ENCODE peak calls at places on chromosomes 12 and 14, in eight cellular contexts. Z is retinal pigment epithelial cell, T is uterus, X is MCF 10A, I is coronary artery, Q is BJ, A is foreskin fibroblast, J is kidney epithelial cell. O is an unnamed sample.

GRCh38 chr12:58412466-58412865 is 471.1 kb downstream of the ATP23 start:
- DNase-seq in I (no peak), Z (no peak), Q (no peak), A (no peak), T (no peak), J (no peak), X (no peak), O (no peak)

GRCh38 chr14:94906991-94907587 is 137.2 kb upstream of the GSC start:
- DNase-seq in X (no peak), J (no peak), T (no peak), Q (no peak), A (no peak), I (peak), Z (no peak), O (no peak)

GRCh38 chr12:90915353-90915752 is 39.6 kb downstream of the CCER1 start:
- DNase-seq in A (no peak), Q (no peak), J (no peak), I (no peak), X (no peak), Z (no peak), T (no peak), O (no peak)

GRCh38 chr14:77570706-77571293 is 45.6 kb downstream of the SPTLC2 start:
- DNase-seq in X (no peak), A (no peak), Q (no peak), Z (no peak), I (no peak), J (no peak), T (no peak), O (no peak)

GRCh38 chr14:88553886-88554457 is 835 bp downstream of the PTPN21 start:
- DNase-seq in T (no peak), Z (no peak), X (peak), J (no peak), Q (no peak), I (no peak), A (no peak), O (no peak)

GRCh38 chr12:104328790-104329189 is 25.3 kb downstream of the EID3 start:
- DNase-seq in Z (no peak), I (no peak), A (no peak), J (no peak), X (no peak), Q (no peak), T (no peak), O (no peak)

GRCh38 chr14:68463705-68464104 is 329.2 kb downstream of the ZFP36L1 start:
- DNase-seq in J (no peak), A (no peak), T (no peak), I (no peak), Q (no peak), X (peak), Z (no peak), O (no peak)

GRCh38 chr14:21017528-21018245 is 7.2 kb downstream of the NDRG2 start:
- DNase-seq in T (no peak), Z (no peak), I (peak), Q (no peak), X (no peak), A (no peak), J (no peak), O (no peak)

GRCh38 chr14:85315891-85316290 is 214.1 kb upstream of the FLRT2 start:
- DNase-seq in J (no peak), I (no peak), A (no peak), Q (no peak), T (no peak), X (no peak), Z (no peak), O (no peak)

GRCh38 chr12:19190292-19191031 is 60.9 kb downstream of the PLEKHA5 start:
- DNase-seq in T (no peak), A (peak), Z (peak), X (no peak), I (no peak), J (no peak), Q (no peak), O (no peak)

GRCh38 chr14:99519347-99519881 is 38.2 kb downstream of the CCNK start:
- DNase-seq in A (no peak), Q (no peak), I (no peak), T (peak), Z (no peak), J (no peak), X (no peak), O (no peak)

GRCh38 chr14:25516838-25517237 is 466.9 kb upstream of the STXBP6 start:
- DNase-seq in Q (no peak), A (no peak), Z (no peak), J (no peak), T (no peak), X (no peak), I (no peak), O (no peak)

GRCh38 chr12:12582895-12583303 is 20.2 kb upstream of the DUSP16 start:
- DNase-seq in X (peak), T (no peak), J (peak), I (no peak), A (peak), Q (no peak), Z (peak), O (no peak)

GRCh38 chr12:132439333-132439904 is 50.5 kb upstream of the FBRSL1 start:
- DNase-seq in Z (no peak), J (no peak), A (no peak), T (no peak), Q (no peak), X (no peak), I (no peak), O (peak)

GRCh38 chr12:4250691-4251090 is 22.9 kb upstream of the CCND2 start:
- DNase-seq in Z (no peak), J (no peak), A (no peak), Q (no peak), X (no peak), I (peak), T (no peak), O (no peak)

GRCh38 chr14:74575507-74575906 is 36.5 kb downstream of the LTBP2 start:
- DNase-seq in Q (no peak), Z (no peak), T (no peak), A (no peak), J (no peak), X (no peak), I (no peak), O (no peak)

GRCh38 chr14:41785696-41786095 is 179.0 kb downstream of the LRFN5 start:
- DNase-seq in A (no peak), I (no peak), X (peak), J (no peak), Z (no peak), Q (no peak), T (no peak), O (no peak)

GRCh38 chr12:8081228-8081920 is 700 bp upstream of the NECAP1 start:
- DNase-seq in I (no peak), X (peak), Q (no peak), T (no peak), J (no peak), A (no peak), Z (no peak), O (no peak)

GRCh38 chr14:59276235-59276634 is 87.8 kb downstream of the DAAM1 start:
- DNase-seq in T (no peak), I (no peak), X (no peak), J (no peak), A (no peak), Q (no peak), Z (no peak), O (no peak)

GRCh38 chr14:74702293-74702692 is 10.6 kb downstream of the AREL1 start:
- DNase-seq in X (no peak), T (no peak), J (no peak), Z (no peak), I (no peak), A (no peak), Q (no peak), O (no peak)

GRCh38 chr14:50067723-50068495 is 48.5 kb downstream of the VCPKMT start:
- DNase-seq in Q (no peak), I (no peak), T (no peak), Z (no peak), J (no peak), X (peak), A (peak), O (no peak)

GRCh38 chr14:50954811-50955372 is 10.6 kb upstream of the PYGL start:
- DNase-seq in A (peak), I (no peak), J (no peak), T (no peak), Q (no peak), X (peak), Z (no peak), O (no peak)

GRCh38 chr12:45877069-45877468 is 113.3 kb downstream of the SCAF11 start:
- DNase-seq in Q (no peak), Z (no peak), I (no peak), X (no peak), J (no peak), T (no peak), A (no peak), O (no peak)

GRCh38 chr12:131114331-131114730 is 160.6 kb downstream of the ADGRD1 start:
- DNase-seq in J (no peak), X (no peak), A (no peak), T (no peak), Z (no peak), I (no peak), Q (no peak), O (no peak)

GRCh38 chr14:25226214-25226613 is 176.3 kb upstream of the STXBP6 start:
- DNase-seq in A (no peak), T (no peak), X (no peak), J (no peak), Z (no peak), Q (no peak), I (no peak), O (no peak)

GRCh38 chr14:36976571-36977023 is 195.8 kb downstream of the SLC25A21 start:
- DNase-seq in J (no peak), Z (no peak), A (no peak), I (no peak), X (peak), T (no peak), Q (no peak), O (no peak)

GRCh38 chr12:109737631-109738030 is 24.0 kb downstream of the FAM222A start:
- DNase-seq in A (no peak), Q (no peak), J (peak), I (no peak), Z (no peak), T (no peak), X (no peak), O (no peak)

GRCh38 chr12:53973093-53974042 is at the start of gene HOXC11:
- DNase-seq in A (peak), J (no peak), I (no peak), X (peak), Z (no peak), Q (no peak), T (no peak), O (no peak)

GRCh38 chr12:109702126-109702841 is 11.3 kb upstream of the FAM222A start:
- DNase-seq in I (no peak), X (no peak), T (no peak), Q (no peak), A (no peak), J (no peak), Z (no peak), O (no peak)

GRCh38 chr12:105775351-105775750 is 363.4 kb downstream of the NUAK1 start:
- DNase-seq in Z (no peak), X (no peak), Q (no peak), J (peak), I (no peak), A (no peak), T (no peak), O (no peak)

GRCh38 chr14:77140343-77140936 is 1.2 kb downstream of the ZDHHC22 start:
- DNase-seq in A (no peak), Q (no peak), J (no peak), T (no peak), X (no peak), I (no peak), Z (no peak), O (no peak)

GRCh38 chr14:21894003-21894897 is 220.6 kb upstream of the OR4E1 start:
- DNase-seq in T (no peak), A (no peak), J (no peak), Q (no peak), X (peak), Z (no peak), I (no peak), O (no peak)

GRCh38 chr12:101863971-101864370 is 13.4 kb upstream of the DRAM1 start:
- DNase-seq in I (no peak), Q (no peak), A (no peak), T (no peak), X (no peak), Z (no peak), J (no peak), O (no peak)

GRCh38 chr12:3315201-3315661 is 175.8 kb upstream of the PRMT8 start:
- DNase-seq in I (no peak), T (peak), A (peak), X (peak), J (no peak), Z (no peak), Q (peak), O (no peak)

GRCh38 chr12:131066886-131067490 is 113.3 kb downstream of the ADGRD1 start:
- DNase-seq in A (no peak), T (peak), Z (no peak), Q (no peak), X (no peak), J (no peak), I (peak), O (no peak)

GRCh38 chr12:41051909-41052308 is 136.2 kb upstream of the PDZRN4 start:
- DNase-seq in Q (no peak), A (no peak), Z (no peak), T (no peak), J (no peak), I (no peak), X (no peak), O (no peak)

DNA sequence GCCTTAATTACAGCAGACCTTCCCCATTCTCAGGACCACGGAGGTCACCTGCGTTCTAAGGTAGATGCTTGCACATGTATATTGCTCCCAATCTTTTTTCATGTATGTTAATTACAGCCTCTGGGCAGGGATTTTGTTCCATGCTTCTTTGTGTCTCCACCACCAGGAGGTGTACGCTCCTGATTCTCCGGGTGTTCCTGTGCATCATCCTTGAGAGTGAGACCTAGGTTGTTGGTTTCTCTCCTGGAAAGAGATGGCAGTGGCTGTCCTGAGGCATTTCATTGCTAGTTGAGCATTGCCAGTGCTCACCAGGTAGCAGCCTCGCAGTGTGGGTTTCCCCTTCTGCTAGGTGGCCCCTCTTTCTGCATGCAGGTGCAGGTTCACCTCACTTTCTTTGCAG is 52.8 kb downstream of the KCNK13 start:
- DNase-seq in X (peak), A (no peak), J (no peak), I (no peak), Q (no peak), Z (no peak), T (no peak), O (no peak)
- TF ChIP-seq CTCF in X (no peak), A (no peak), J (no peak), I (no peak), Q (no peak), Z (peak), T (no peak), O (no peak)

GRCh38 chr12:111137968-111138367 is 217.6 kb upstream of the MYL2 start:
- DNase-seq in T (no peak), X (no peak), J (no peak), Z (no peak), Q (no peak), A (no peak), I (no peak), O (no peak)
- TF ChIP-seq CTCF in T (no peak), X (no peak), J (no peak), Z (no peak), Q (no peak), A (no peak), I (no peak), O (no peak)

GRCh38 chr14:101133068-101133467 is 229.5 kb upstream of the RTL1 start:
- DNase-seq in T (no peak), I (no peak), X (no peak), J (no peak), Z (no peak), A (no peak), Q (no peak), O (peak)

GRCh38 chr14:101132588-101132987 is 229.1 kb upstream of the RTL1 start:
- DNase-seq in I (no peak), Z (no peak), Q (no peak), X (no peak), A (no peak), J (no peak), T (no peak), O (no peak)

GRCh38 chr14:101134851-101135486 is 231.4 kb upstream of the RTL1 start:
- DNase-seq in Q (no peak), A (no peak), I (no peak), Z (no peak), J (no peak), T (no peak), X (no peak), O (no peak)

GRCh38 chr14:101135796-101136742 is 232.5 kb upstream of the RTL1 start:
- DNase-seq in Q (no peak), X (no peak), J (no peak), Z (no peak), A (no peak), I (no peak), T (no peak), O (no peak)

DNA sequence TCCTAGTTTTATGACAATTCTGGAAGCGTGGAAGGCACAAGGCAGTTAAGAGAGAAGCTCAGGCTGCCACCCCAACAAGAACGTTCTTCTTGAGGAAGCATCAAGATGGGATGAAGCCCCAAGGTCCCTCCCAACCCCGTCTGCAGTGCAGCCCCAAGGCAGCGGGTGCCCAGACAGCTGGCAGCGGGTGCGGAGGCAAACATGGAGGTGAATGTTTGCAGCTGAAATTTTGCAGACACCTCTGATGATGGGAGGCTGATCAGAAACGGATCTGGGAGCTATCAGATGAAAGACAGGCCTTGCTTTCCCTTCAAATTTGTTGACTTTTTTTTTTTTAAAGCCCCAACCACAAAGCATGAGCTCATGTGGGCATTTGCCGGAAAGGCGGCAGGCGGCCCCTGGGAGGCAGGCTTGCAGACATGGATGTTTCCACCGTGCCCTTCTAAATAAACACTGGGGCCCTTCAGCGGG is 230.7 kb upstream of the RTL1 start:
- DNase-seq in X (no peak), A (no peak), J (no peak), T (no peak), Z (no peak), I (no peak), Q (no peak), O (no peak)
- TF ChIP-seq CTCF in X (no peak), A (no peak), J (no peak), T (no peak), Z (no peak), I (no peak), Q (no peak), O (no peak)

GRCh38 chr12:113818278-113818677 is 147.8 kb downstream of the RBM19 start:
- DNase-seq in T (no peak), A (no peak), J (no peak), Q (no peak), X (no peak), Z (no peak), I (no peak), O (no peak)

GRCh38 chr12:113820842-113821241 is 145.3 kb downstream of the RBM19 start:
- DNase-seq in Q (no peak), T (no peak), I (no peak), X (no peak), A (no peak), J (no peak), Z (no peak), O (no peak)

GRCh38 chr12:113820310-113820709 is 145.8 kb downstream of the RBM19 start:
- DNase-seq in T (no peak), Q (no peak), Z (no peak), I (no peak), A (no peak), X (no peak), J (no peak), O (no peak)

GRCh38 chr12:113819495-113819894 is 146.6 kb downstream of the RBM19 start:
- DNase-seq in I (no peak), Z (peak), A (no peak), Q (no peak), J (no peak), X (no peak), T (no peak), O (no peak)

GRCh38 chr12:113818833-113819232 is 147.3 kb downstream of the RBM19 start:
- DNase-seq in Q (no peak), J (no peak), A (peak), X (no peak), Z (no peak), I (no peak), T (no peak), O (no peak)
- TF ChIP-seq CTCF in Q (peak), J (peak), A (peak), X (no peak), Z (peak), I (no peak), T (no peak), O (no peak)

DNA sequence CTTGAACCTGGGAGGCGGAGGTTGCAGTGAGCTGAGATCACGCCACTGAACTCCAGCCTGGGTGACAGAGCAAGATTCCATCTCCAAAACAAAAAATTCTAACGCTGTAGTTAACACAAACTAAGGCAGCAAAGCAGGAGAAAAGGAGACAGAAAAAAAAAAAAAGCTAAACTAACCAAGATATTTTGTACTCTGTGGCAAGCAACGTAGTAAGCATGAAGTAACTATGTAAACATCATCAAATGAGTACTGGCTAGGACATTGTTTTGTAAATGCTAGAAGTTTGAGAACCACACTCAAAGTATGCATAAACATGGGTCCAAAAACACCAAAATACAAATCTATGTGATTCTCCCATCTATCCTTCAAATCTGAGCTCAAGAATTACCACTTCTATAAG is 44.2 kb downstream of the C2CD5 start:
- DNase-seq in Q (no peak), J (no peak), X (no peak), Z (no peak), I (no peak), A (no peak), T (no peak), O (no peak)
- TF ChIP-seq CTCF in Q (no peak), J (no peak), X (no peak), Z (no peak), I (no peak), A (no peak), T (no peak), O (no peak)

DNA sequence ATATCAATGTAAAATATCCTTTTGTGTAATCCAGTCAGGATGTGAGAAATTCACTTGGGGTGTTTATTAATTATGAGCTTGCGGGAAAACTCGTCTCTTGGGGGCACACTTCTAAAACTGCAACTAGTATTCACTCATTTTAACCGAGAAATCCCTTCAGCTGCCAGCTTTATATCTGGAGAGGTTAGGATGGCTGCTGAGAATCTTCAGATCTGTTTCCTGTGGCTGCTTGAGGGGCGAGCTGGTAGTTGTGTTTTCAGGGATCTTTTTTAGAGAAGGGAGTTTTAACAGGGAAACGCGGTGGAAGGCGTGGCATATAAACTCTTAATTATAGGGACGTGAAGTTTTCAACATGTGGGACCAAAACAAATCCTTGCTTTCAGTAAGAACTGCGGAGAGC is 833 bp downstream of the PPFIBP1 start:
- DNase-seq in A (no peak), Z (no peak), J (no peak), T (no peak), Q (no peak), I (no peak), X (peak), O (no peak)
- TF ChIP-seq CTCF in A (no peak), Z (no peak), J (no peak), T (no peak), Q (no peak), I (no peak), X (no peak), O (no peak)